ENCODE peak calls at places on chromosomes 7 and 10, in eight cellular contexts. One of them, this sample, is unnamed.

GRCh38 chr7:116162992-116163391 is 47.3 kb upstream of the TES start:
- DNase-seq in left ventricle myocardium inferior: no peak
- DNase-seq in retinal pigment epithelial cell: no peak
- DNase-seq in colonic mucosa: no peak
- DNase-seq in Peyer's patch: no peak
- DNase-seq in AG09309: no peak
- DNase-seq in endodermal cell: no peak
- DNase-seq in heart right ventricle: no peak
- DNase-seq in this sample: no peak

GRCh38 chr10:18658301-18658991 is 785 bp upstream of the ARL5B start:
- DNase-seq in left ventricle myocardium inferior: no peak
- DNase-seq in retinal pigment epithelial cell: no peak
- DNase-seq in colonic mucosa: peak
- DNase-seq in Peyer's patch: peak
- DNase-seq in AG09309: no peak
- DNase-seq in endodermal cell: no peak
- DNase-seq in heart right ventricle: peak
- DNase-seq in this sample: no peak

GRCh38 chr7:100493476-100494264 is 9.9 kb downstream of the NYAP1 start:
- DNase-seq in left ventricle myocardium inferior: peak
- DNase-seq in retinal pigment epithelial cell: no peak
- DNase-seq in colonic mucosa: no peak
- DNase-seq in Peyer's patch: peak
- DNase-seq in AG09309: no peak
- DNase-seq in endodermal cell: peak
- DNase-seq in heart right ventricle: no peak
- DNase-seq in this sample: no peak

GRCh38 chr7:3042861-3043489 is 692 bp downstream of the CARD11 start:
- DNase-seq in left ventricle myocardium inferior: no peak
- DNase-seq in retinal pigment epithelial cell: no peak
- DNase-seq in colonic mucosa: peak
- DNase-seq in Peyer's patch: peak
- DNase-seq in AG09309: no peak
- DNase-seq in endodermal cell: peak
- DNase-seq in heart right ventricle: no peak
- DNase-seq in this sample: no peak

GRCh38 chr10:106705576-106706526 is 458.7 kb downstream of the SORCS1 start:
- DNase-seq in left ventricle myocardium inferior: peak
- DNase-seq in retinal pigment epithelial cell: peak
- DNase-seq in colonic mucosa: peak
- DNase-seq in Peyer's patch: peak
- DNase-seq in AG09309: no peak
- DNase-seq in endodermal cell: peak
- DNase-seq in heart right ventricle: peak
- DNase-seq in this sample: peak

GRCh38 chr7:34044734-34045353 is 139.5 kb downstream of the BMPER start:
- DNase-seq in left ventricle myocardium inferior: no peak
- DNase-seq in retinal pigment epithelial cell: no peak
- DNase-seq in colonic mucosa: no peak
- DNase-seq in Peyer's patch: no peak
- DNase-seq in AG09309: no peak
- DNase-seq in endodermal cell: no peak
- DNase-seq in heart right ventricle: no peak
- DNase-seq in this sample: no peak

GRCh38 chr7:90033850-90034249 is 120.4 kb upstream of the STEAP1 start:
- DNase-seq in left ventricle myocardium inferior: no peak
- DNase-seq in retinal pigment epithelial cell: no peak
- DNase-seq in colonic mucosa: no peak
- DNase-seq in Peyer's patch: no peak
- DNase-seq in AG09309: no peak
- DNase-seq in endodermal cell: no peak
- DNase-seq in heart right ventricle: no peak
- DNase-seq in this sample: no peak

GRCh38 chr7:11237742-11238141 is 264.1 kb downstream of the PHF14 start:
- DNase-seq in left ventricle myocardium inferior: no peak
- DNase-seq in retinal pigment epithelial cell: no peak
- DNase-seq in colonic mucosa: peak
- DNase-seq in Peyer's patch: no peak
- DNase-seq in AG09309: no peak
- DNase-seq in endodermal cell: peak
- DNase-seq in heart right ventricle: no peak
- DNase-seq in this sample: no peak

GRCh38 chr10:61612451-61612850 is 50.3 kb upstream of the CABCOCO1 start:
- DNase-seq in left ventricle myocardium inferior: no peak
- DNase-seq in retinal pigment epithelial cell: no peak
- DNase-seq in colonic mucosa: no peak
- DNase-seq in Peyer's patch: no peak
- DNase-seq in AG09309: no peak
- DNase-seq in endodermal cell: no peak
- DNase-seq in heart right ventricle: no peak
- DNase-seq in this sample: no peak

GRCh38 chr10:33129181-33129928 is 171.3 kb upstream of the ITGB1 start:
- DNase-seq in left ventricle myocardium inferior: peak
- DNase-seq in retinal pigment epithelial cell: no peak
- DNase-seq in colonic mucosa: no peak
- DNase-seq in Peyer's patch: no peak
- DNase-seq in AG09309: peak
- DNase-seq in endodermal cell: no peak
- DNase-seq in heart right ventricle: peak
- DNase-seq in this sample: peak

GRCh38 chr7:2141656-2142055 is 91.1 kb downstream of the MAD1L1 start:
- DNase-seq in left ventricle myocardium inferior: no peak
- DNase-seq in retinal pigment epithelial cell: no peak
- DNase-seq in colonic mucosa: no peak
- DNase-seq in Peyer's patch: no peak
- DNase-seq in AG09309: no peak
- DNase-seq in endodermal cell: no peak
- DNase-seq in heart right ventricle: no peak
- DNase-seq in this sample: no peak

GRCh38 chr7:3264693-3265339 is 36.2 kb upstream of the SDK1 start:
- DNase-seq in left ventricle myocardium inferior: no peak
- DNase-seq in retinal pigment epithelial cell: no peak
- DNase-seq in colonic mucosa: no peak
- DNase-seq in Peyer's patch: no peak
- DNase-seq in AG09309: no peak
- DNase-seq in endodermal cell: peak
- DNase-seq in heart right ventricle: no peak
- DNase-seq in this sample: no peak

GRCh38 chr7:48875300-48875916 is 48.9 kb upstream of the CDC14C start:
- DNase-seq in left ventricle myocardium inferior: peak
- DNase-seq in retinal pigment epithelial cell: no peak
- DNase-seq in colonic mucosa: peak
- DNase-seq in Peyer's patch: no peak
- DNase-seq in AG09309: no peak
- DNase-seq in endodermal cell: peak
- DNase-seq in heart right ventricle: peak
- DNase-seq in this sample: peak

GRCh38 chr10:43036581-43037428 is 40.1 kb upstream of the RET start:
- DNase-seq in left ventricle myocardium inferior: no peak
- DNase-seq in retinal pigment epithelial cell: no peak
- DNase-seq in colonic mucosa: no peak
- DNase-seq in Peyer's patch: no peak
- DNase-seq in AG09309: no peak
- DNase-seq in endodermal cell: no peak
- DNase-seq in heart right ventricle: no peak
- DNase-seq in this sample: no peak

GRCh38 chr7:101486764-101487458 is 124.2 kb downstream of the COL26A1 start:
- DNase-seq in left ventricle myocardium inferior: no peak
- DNase-seq in retinal pigment epithelial cell: peak
- DNase-seq in colonic mucosa: no peak
- DNase-seq in Peyer's patch: no peak
- DNase-seq in AG09309: no peak
- DNase-seq in endodermal cell: peak
- DNase-seq in heart right ventricle: no peak
- DNase-seq in this sample: no peak

GRCh38 chr7:128059143-128059975 is 28.1 kb upstream of the LRRC4 start:
- DNase-seq in left ventricle myocardium inferior: no peak
- DNase-seq in retinal pigment epithelial cell: no peak
- DNase-seq in colonic mucosa: no peak
- DNase-seq in Peyer's patch: no peak
- DNase-seq in AG09309: no peak
- DNase-seq in endodermal cell: no peak
- DNase-seq in heart right ventricle: no peak
- DNase-seq in this sample: peak

GRCh38 chr7:151003572-151003971 is 12.8 kb downstream of the NOS3 start:
- DNase-seq in left ventricle myocardium inferior: no peak
- DNase-seq in retinal pigment epithelial cell: no peak
- DNase-seq in colonic mucosa: no peak
- DNase-seq in Peyer's patch: no peak
- DNase-seq in AG09309: no peak
- DNase-seq in endodermal cell: no peak
- DNase-seq in heart right ventricle: no peak
- DNase-seq in this sample: no peak

GRCh38 chr7:25031007-25031406 is 51.0 kb upstream of the OSBPL3 start:
- DNase-seq in left ventricle myocardium inferior: no peak
- DNase-seq in retinal pigment epithelial cell: no peak
- DNase-seq in colonic mucosa: no peak
- DNase-seq in Peyer's patch: peak
- DNase-seq in AG09309: no peak
- DNase-seq in endodermal cell: no peak
- DNase-seq in heart right ventricle: no peak
- DNase-seq in this sample: no peak

GRCh38 chr7:1696671-1697498 is 26.8 kb downstream of the ELFN1 start:
- DNase-seq in left ventricle myocardium inferior: no peak
- DNase-seq in retinal pigment epithelial cell: no peak
- DNase-seq in colonic mucosa: no peak
- DNase-seq in Peyer's patch: peak
- DNase-seq in AG09309: no peak
- DNase-seq in endodermal cell: peak
- DNase-seq in heart right ventricle: no peak
- DNase-seq in this sample: no peak

GRCh38 chr7:102236592-102237287 is 49.9 kb upstream of the SH2B2 start:
- DNase-seq in left ventricle myocardium inferior: peak
- DNase-seq in retinal pigment epithelial cell: no peak
- DNase-seq in colonic mucosa: peak
- DNase-seq in Peyer's patch: peak
- DNase-seq in AG09309: no peak
- DNase-seq in endodermal cell: peak
- DNase-seq in heart right ventricle: peak
- DNase-seq in this sample: peak

GRCh38 chr7:99380823-99381663 is 6.5 kb downstream of the ARPC1B start:
- DNase-seq in left ventricle myocardium inferior: no peak
- DNase-seq in retinal pigment epithelial cell: no peak
- DNase-seq in colonic mucosa: peak
- DNase-seq in Peyer's patch: peak
- DNase-seq in AG09309: no peak
- DNase-seq in endodermal cell: no peak
- DNase-seq in heart right ventricle: no peak
- DNase-seq in this sample: no peak
- H3K4me3 ChIP-seq in left ventricle myocardium inferior: peak
- H3K4me3 ChIP-seq in retinal pigment epithelial cell: no peak
- H3K4me3 ChIP-seq in colonic mucosa: peak
- H3K4me3 ChIP-seq in Peyer's patch: peak
- H3K4me3 ChIP-seq in AG09309: no peak
- H3K4me3 ChIP-seq in endodermal cell: no peak
- H3K4me3 ChIP-seq in heart right ventricle: no peak
- H3K4me3 ChIP-seq in this sample: no peak

DNA sequence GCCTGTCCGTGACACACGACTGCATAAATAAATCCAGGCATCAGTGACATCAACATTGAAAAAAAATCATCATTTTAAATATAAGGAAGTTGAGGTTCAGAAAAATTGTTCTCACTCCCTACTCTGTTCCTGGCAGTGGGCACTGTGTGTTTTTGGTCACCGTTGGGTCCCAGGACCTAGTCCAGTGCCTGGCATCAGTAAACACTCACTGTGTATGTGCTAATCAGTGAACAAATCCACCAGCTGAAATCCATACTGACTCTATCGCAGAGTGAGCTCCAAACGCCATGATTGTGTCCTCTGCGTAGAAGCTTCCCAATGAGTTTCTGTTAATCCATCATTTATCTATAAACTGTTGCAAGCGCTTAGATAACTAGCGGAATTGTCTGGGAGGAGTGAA is 41.2 kb downstream of the ITIH2 start:
- DNase-seq in left ventricle myocardium inferior: no peak
- DNase-seq in retinal pigment epithelial cell: no peak
- DNase-seq in colonic mucosa: no peak
- DNase-seq in Peyer's patch: no peak
- DNase-seq in AG09309: no peak
- DNase-seq in endodermal cell: no peak
- DNase-seq in heart right ventricle: no peak
- DNase-seq in this sample: no peak
- TF ChIP-seq CTCF in left ventricle myocardium inferior: no peak
- TF ChIP-seq CTCF in retinal pigment epithelial cell: no peak
- TF ChIP-seq CTCF in colonic mucosa: no peak
- TF ChIP-seq CTCF in Peyer's patch: no peak
- TF ChIP-seq CTCF in AG09309: no peak
- TF ChIP-seq CTCF in endodermal cell: no peak
- TF ChIP-seq CTCF in heart right ventricle: no peak
- TF ChIP-seq CTCF in this sample: no peak

DNA sequence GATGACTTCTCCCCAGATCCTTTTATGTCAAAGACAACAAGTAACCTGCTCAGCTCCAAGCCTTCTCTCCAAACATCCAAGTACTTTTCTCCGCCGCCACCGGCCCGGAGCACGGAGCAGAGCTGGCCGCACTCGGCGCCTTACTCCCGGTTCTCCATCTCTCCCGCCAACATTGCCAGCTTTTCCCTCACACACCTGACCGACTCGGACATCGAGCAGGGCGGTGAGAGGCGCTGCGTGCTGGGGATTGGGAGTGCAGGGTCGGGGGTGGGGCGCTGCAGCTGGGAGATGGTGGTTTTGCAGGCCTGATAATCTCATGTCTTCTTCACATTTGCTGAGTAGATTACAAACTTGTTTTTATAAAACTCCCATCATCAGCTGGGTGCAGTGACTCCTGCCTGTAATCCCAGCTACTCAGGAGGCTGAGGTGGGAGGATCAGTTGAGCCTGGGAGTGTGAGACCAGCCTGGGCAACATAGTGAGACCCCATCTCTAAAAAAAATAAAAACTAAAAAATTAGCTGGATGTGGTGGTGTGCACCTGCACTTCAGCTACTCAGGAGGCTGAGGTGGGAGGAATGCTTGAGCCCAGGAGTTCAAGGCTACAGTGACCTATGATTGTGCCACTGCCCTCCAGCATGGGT is 7.2 kb upstream of the BHLHA15 start:
- DNase-seq in left ventricle myocardium inferior: no peak
- DNase-seq in retinal pigment epithelial cell: no peak
- DNase-seq in colonic mucosa: no peak
- DNase-seq in Peyer's patch: no peak
- DNase-seq in AG09309: no peak
- DNase-seq in endodermal cell: no peak
- DNase-seq in heart right ventricle: no peak
- DNase-seq in this sample: no peak
- H3K4me3 ChIP-seq in left ventricle myocardium inferior: no peak
- H3K4me3 ChIP-seq in retinal pigment epithelial cell: no peak
- H3K4me3 ChIP-seq in colonic mucosa: no peak
- H3K4me3 ChIP-seq in Peyer's patch: no peak
- H3K4me3 ChIP-seq in AG09309: no peak
- H3K4me3 ChIP-seq in endodermal cell: no peak
- H3K4me3 ChIP-seq in heart right ventricle: no peak
- H3K4me3 ChIP-seq in this sample: no peak

DNA sequence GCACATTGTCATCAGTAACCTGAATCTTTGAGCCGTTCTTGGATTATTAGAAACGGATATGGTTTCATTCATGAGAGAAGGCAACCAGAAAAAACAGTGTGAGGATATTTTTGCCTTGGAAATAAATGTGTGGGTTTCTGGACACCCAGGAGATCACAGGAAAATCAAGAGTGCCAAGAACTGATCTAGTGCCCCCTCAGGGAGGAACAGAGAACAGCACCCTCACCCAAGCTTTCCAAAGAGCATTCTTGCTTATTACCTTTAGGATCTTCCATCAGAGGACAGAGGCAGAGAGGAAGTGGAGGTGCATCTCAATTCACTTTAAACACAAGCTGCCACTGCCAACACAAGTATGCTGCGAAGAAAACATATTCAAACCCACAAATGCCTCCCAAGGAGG is 851.5 kb upstream of the COBL start:
- DNase-seq in left ventricle myocardium inferior: no peak
- DNase-seq in retinal pigment epithelial cell: no peak
- DNase-seq in colonic mucosa: no peak
- DNase-seq in Peyer's patch: no peak
- DNase-seq in AG09309: no peak
- DNase-seq in endodermal cell: peak
- DNase-seq in heart right ventricle: no peak
- DNase-seq in this sample: no peak
- TF ChIP-seq CTCF in left ventricle myocardium inferior: no peak
- TF ChIP-seq CTCF in retinal pigment epithelial cell: peak
- TF ChIP-seq CTCF in colonic mucosa: no peak
- TF ChIP-seq CTCF in Peyer's patch: no peak
- TF ChIP-seq CTCF in AG09309: no peak
- TF ChIP-seq CTCF in endodermal cell: peak
- TF ChIP-seq CTCF in heart right ventricle: no peak
- TF ChIP-seq CTCF in this sample: peak